ENCODE peak calls at places on chromosomes 7 and 10, in seven cellular contexts. S, B, H, Z, F, Y and U are unnamed samples.

GRCh38 chr10:14749051-14749809 is 25.5 kb downstream of the FAM107B start:
- DNase-seq in Z (no peak), Y (no peak), F (peak), S (no peak), H (peak), B (no peak), U (peak)

GRCh38 chr10:43121444-43121843 is 16.8 kb upstream of the CSGALNACT2 start:
- DNase-seq in Y (peak), S (no peak), F (no peak), H (no peak), Z (peak), B (no peak), U (no peak)

GRCh38 chr10:119502214-119502613 is 40.3 kb downstream of the RGS10 start:
- DNase-seq in B (no peak), S (no peak), Y (no peak), Z (no peak), F (no peak), H (no peak), U (no peak)

GRCh38 chr10:48946891-48947500 is 7.4 kb upstream of the LRRC18 start:
- DNase-seq in H (no peak), F (no peak), S (no peak), Y (no peak), B (no peak), Z (no peak), U (no peak)

GRCh38 chr10:119693262-119693957 is 32.4 kb upstream of the INPP5F start:
- DNase-seq in B (no peak), F (no peak), Y (no peak), S (no peak), Z (no peak), H (no peak), U (no peak)

GRCh38 chr10:97321032-97321806 is 2.1 kb downstream of the FRAT1 start:
- DNase-seq in S (peak), H (peak), Y (peak), F (no peak), Z (no peak), B (no peak), U (peak)

GRCh38 chr7:70355591-70356323 is 757.5 kb downstream of the AUTS2 start:
- DNase-seq in S (no peak), F (no peak), Y (no peak), Z (no peak), H (no peak), B (no peak), U (peak)

GRCh38 chr7:116030626-116031276 is at the start of gene TFEC:
- DNase-seq in S (no peak), B (peak), Z (no peak), H (no peak), F (peak), Y (no peak), U (no peak)

GRCh38 chr7:138081868-138082267 is 5.6 kb downstream of the AKR1D1 start:
- DNase-seq in F (no peak), Z (no peak), Y (no peak), B (no peak), H (no peak), S (no peak), U (no peak)

GRCh38 chr10:73232887-73233286 is 14.2 kb downstream of the DNAJC9 start:
- DNase-seq in Y (no peak), H (no peak), B (no peak), S (peak), Z (no peak), F (no peak), U (peak)

DNA sequence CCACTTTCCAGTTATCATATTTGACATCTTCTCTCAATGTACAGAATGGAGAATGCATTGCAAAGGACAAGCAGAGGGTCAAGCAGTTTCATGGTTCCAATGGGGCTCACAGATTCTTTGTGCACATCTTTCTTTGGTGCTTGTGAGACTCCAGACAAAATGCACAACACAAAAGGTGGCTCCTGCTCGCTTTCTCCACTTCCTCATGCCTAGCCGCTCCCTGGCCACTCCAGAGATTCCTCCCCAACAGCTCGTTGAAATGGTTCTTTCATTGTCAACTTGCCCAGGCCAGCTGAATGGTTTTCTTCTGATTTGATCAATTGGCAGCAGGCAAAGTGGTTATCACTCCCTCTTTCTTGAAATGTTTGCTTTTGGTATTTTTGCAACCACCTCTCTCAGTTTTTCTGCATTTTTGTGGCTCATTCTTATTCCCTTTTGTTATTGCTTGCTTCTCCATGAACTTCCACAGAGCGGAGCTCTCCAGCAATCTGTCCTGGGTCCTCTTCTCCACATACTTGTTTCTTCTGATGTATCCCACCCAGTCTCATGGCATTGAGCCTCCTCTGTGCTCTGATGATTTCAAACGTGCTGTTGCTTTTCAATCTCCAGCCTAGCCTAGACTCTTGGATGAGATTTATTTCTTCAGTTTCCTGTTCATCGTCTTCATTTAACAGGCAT is 507.8 kb upstream of the MKI67 start:
- DNase-seq in S (no peak), Z (peak), Y (no peak), B (no peak), F (no peak), H (no peak), U (no peak)
- TF ChIP-seq CTCF in S (no peak), Z (no peak), Y (no peak), B (no peak), F (no peak), H (no peak), U (no peak)

DNA sequence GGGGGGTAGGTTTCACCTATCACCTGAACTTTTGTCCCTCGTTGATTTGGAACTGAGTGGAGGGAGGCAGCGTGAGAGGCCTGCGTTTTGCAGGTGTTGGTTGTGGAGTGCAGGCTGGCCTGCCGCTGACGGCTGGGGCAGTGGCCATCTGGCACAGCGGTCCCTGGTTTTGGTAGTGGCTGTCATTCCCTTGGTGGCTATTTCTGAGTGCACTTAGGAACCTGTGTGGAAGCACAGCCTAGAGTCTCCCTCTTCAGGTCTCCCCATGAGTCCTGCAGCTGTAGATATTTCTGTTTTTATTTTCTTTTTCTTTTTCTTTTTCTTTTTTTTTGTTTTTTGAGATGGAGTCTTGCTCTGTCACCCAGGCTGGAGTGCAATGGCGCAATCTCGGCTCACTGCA is 129.2 kb downstream of the CUL2 start:
- DNase-seq in H (no peak), B (no peak), Z (no peak), S (no peak), Y (no peak), F (no peak), U (peak)
- TF ChIP-seq CTCF in H (no peak), B (peak), Z (no peak), S (no peak), Y (no peak), F (peak), U (no peak)

DNA sequence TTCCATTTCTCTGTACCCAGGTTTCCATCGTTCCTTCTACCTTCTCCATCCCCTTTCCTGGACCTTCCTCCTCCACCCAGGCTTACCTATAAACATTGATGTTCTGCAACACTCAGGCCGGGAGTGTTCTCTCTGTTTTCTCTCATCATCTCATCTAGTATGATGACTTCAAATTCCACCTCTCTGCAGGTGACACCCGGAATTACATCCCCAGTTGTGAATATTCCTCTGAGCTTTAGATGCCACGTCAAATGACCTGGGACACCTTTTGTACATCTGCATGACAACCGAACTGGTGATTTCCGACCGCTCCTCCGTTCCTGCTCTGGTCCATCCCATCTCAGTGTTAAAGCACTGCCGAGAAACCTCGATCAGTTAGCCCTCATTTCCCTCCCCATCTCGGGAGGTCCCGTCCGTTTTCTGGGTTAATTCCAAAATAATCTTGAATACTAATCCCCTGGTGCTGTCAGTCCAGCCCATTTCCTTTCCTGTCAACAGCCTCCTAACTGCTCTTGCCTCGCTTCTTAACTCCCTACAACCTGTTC is 76.7 kb upstream of the SAMD8 start:
- DNase-seq in Y (no peak), B (no peak), F (no peak), S (no peak), H (no peak), Z (no peak), U (no peak)
- TF ChIP-seq CTCF in Y (no peak), B (peak), F (no peak), S (no peak), H (no peak), Z (no peak), U (no peak)

GRCh38 chr10:79502561-79503309 is 9.6 kb upstream of the EIF5AL1 start:
- DNase-seq in H (no peak), F (peak), Z (no peak), Y (no peak), B (no peak), S (peak), U (peak)
- TF ChIP-seq CTCF in H (peak), F (peak), Z (no peak), Y (no peak), B (peak), S (peak), U (peak)

DNA sequence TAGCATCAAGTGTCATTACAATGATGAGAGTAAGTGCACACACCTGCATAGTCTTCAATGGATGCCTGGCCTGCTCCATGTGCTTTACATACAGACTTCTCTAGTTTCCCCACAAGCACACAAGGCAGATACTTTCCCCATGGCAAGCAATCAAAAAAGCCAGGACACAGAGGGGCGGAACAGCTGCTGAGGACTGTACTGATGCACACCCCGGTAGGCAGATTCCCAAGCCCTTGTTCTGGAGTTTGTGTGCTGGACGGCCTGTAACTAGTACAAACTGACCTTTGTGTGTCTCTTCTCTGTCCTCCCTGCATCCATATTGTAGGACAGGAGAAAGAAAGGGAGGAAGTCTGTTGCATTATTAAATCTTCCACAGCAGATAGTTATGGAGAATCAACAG is 25.8 kb downstream of the UBE2D4 start:
- DNase-seq in Y (no peak), F (no peak), S (no peak), B (no peak), Z (no peak), H (no peak), U (no peak)
- TF ChIP-seq CTCF in Y (no peak), F (no peak), S (no peak), B (no peak), Z (no peak), H (no peak), U (no peak)

DNA sequence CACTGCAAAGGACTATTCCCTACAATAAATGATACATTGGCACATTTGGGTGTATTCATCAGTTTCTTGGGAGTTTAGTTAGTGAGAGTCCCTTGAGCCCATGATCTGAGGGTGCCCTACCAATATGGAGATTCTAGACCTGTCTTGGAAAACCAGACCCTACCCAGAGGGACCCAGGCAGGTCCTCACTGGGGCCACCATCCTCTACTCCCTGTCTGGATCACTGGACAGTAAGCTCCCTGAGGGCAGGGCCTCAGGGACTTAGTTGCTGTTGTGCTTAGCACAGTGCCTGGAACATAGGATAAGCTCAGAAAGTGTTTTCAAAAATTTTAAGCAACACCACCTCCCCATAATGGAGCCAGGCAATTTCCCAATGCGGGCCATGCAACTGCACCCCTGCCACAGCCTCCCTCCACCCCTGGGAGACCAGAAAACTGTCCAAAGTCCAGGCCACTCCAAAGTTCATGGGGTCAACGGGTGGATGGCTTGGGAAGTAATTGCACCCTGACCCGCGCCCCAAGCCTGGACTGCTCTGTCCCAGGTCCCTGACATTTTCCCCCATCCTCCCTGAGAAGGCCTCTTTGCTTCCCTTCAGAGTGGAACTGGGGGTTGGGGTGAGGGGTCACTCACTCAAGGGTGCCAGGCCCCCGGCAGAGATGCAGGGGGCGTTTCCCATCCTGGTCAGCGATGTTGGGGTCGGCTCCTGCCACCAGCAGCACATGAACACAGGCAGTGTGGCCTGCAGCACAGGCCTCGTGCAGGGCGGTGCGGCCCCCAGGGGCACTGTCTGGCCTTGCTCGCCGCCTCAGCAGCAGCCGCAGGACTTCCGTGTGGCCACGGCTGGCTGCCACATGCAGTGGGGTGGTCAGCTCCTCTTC is 1.0 kb downstream of the ASB10 start:
- DNase-seq in Y (no peak), B (no peak), Z (no peak), S (no peak), H (no peak), F (no peak), U (peak)
- TF ChIP-seq CTCF in Y (no peak), B (no peak), Z (no peak), S (no peak), H (no peak), F (no peak), U (no peak)

GRCh38 chr7:158602905-158603772 is 15.5 kb upstream of the PTPRN2 start:
- DNase-seq in B (peak), H (no peak), S (no peak), Y (no peak), F (no peak), Z (no peak), U (no peak)
- TF ChIP-seq CTCF in B (no peak), H (no peak), S (no peak), Y (no peak), F (no peak), Z (no peak), U (no peak)

DNA sequence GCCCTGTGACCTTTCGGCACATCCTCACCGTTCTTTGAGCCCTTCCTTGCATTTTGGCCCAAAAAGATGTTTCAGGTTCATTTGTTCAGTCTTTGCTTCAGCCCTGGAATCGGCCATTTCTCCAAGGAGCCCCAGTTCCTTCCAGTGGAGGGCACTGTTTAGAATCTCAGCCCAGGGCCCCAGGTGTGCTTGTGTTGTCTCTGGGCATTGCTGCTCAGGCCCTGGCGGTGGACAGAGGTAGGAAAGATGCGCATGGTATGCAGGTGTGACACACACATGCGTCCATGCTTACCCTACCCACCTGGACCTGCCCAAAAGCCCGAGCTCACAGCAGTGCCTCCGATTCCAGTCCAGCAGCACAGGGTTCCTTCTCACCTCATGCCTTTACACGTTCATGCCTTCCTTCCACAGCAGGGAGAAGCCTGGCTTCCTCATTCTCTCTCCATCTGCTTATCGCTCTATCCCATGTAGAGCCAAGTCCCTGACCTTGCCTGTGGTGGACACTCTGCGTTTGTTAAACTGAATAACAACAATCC is 70.6 kb downstream of the LHPP start:
- DNase-seq in B (no peak), Z (no peak), F (peak), H (no peak), Y (no peak), S (peak), U (peak)
- TF ChIP-seq CTCF in B (peak), Z (no peak), F (peak), H (no peak), Y (no peak), S (peak), U (peak)

GRCh38 chr7:868189-868486 is 8.2 kb upstream of the GET4 start:
- DNase-seq in Y (no peak), B (no peak), F (no peak), Z (no peak), S (no peak), H (no peak), U (no peak)

GRCh38 chr7:865921-866320 is 10.4 kb upstream of the GET4 start:
- DNase-seq in H (no peak), B (no peak), Y (no peak), Z (no peak), S (no peak), F (no peak), U (no peak)

GRCh38 chr7:867406-868188 is 8.8 kb upstream of the GET4 start:
- DNase-seq in Y (peak), B (peak), S (no peak), H (peak), Z (no peak), F (peak), U (peak)

GRCh38 chr7:869348-869747 is 7.0 kb upstream of the GET4 start:
- DNase-seq in S (no peak), H (no peak), Z (no peak), F (no peak), Y (no peak), B (no peak), U (no peak)

GRCh38 chr7:867001-867405 is 9.4 kb upstream of the GET4 start:
- DNase-seq in F (no peak), S (no peak), Z (no peak), B (peak), Y (peak), H (no peak), U (no peak)
- TF ChIP-seq CTCF in F (no peak), S (no peak), Z (no peak), B (no peak), Y (no peak), H (no peak), U (no peak)